ENCODE peak calls at places on chromosomes 2 and 18, in five cellular contexts. One of them, this sample, is unnamed.

GRCh38 chr18:38047820-38048219 is 482.2 kb upstream of the CELF4 start:
- DNase-seq in RWPE2: no peak
- DNase-seq in right atrium auricular region: no peak
- DNase-seq in PC-9: no peak
- DNase-seq in adrenal gland: no peak
- DNase-seq in this sample: no peak

GRCh38 chr18:76823166-76823539 is 796 bp downstream of the ZNF236 start:
- DNase-seq in RWPE2: no peak
- DNase-seq in right atrium auricular region: no peak
- DNase-seq in PC-9: no peak
- DNase-seq in adrenal gland: no peak
- DNase-seq in this sample: no peak

GRCh38 chr2:95332036-95332435 is 34.9 kb downstream of the KCNIP3 start:
- DNase-seq in RWPE2: no peak
- DNase-seq in right atrium auricular region: no peak
- DNase-seq in PC-9: no peak
- DNase-seq in adrenal gland: no peak
- DNase-seq in this sample: no peak

GRCh38 chr18:74895686-74896085 is 298.0 kb downstream of the ZNF407 start:
- DNase-seq in RWPE2: no peak
- DNase-seq in right atrium auricular region: no peak
- DNase-seq in PC-9: no peak
- DNase-seq in adrenal gland: no peak
- DNase-seq in this sample: no peak

GRCh38 chr2:202588647-202589581 is 45.9 kb upstream of the FAM117B start:
- DNase-seq in RWPE2: no peak
- DNase-seq in right atrium auricular region: peak; percentile 79
- DNase-seq in PC-9: peak; percentile 36
- DNase-seq in adrenal gland: peak; percentile 83
- DNase-seq in this sample: peak; percentile 72

GRCh38 chr2:227630322-227630721 is 13.0 kb downstream of the SCYGR4 start:
- DNase-seq in RWPE2: no peak
- DNase-seq in right atrium auricular region: no peak
- DNase-seq in PC-9: no peak
- DNase-seq in adrenal gland: no peak
- DNase-seq in this sample: no peak

GRCh38 chr18:63311481-63312409 is 7.8 kb downstream of the BCL2 start:
- DNase-seq in RWPE2: no peak
- DNase-seq in right atrium auricular region: no peak
- DNase-seq in PC-9: no peak
- DNase-seq in adrenal gland: no peak
- DNase-seq in this sample: no peak

GRCh38 chr2:197184959-197185586 is 125.5 kb downstream of the ANKRD44 start:
- DNase-seq in RWPE2: no peak
- DNase-seq in right atrium auricular region: peak; percentile 88
- DNase-seq in PC-9: peak; percentile 29
- DNase-seq in adrenal gland: peak; percentile 99
- DNase-seq in this sample: peak; percentile 91

GRCh38 chr2:197209742-197210408 is 100.7 kb downstream of the ANKRD44 start:
- DNase-seq in RWPE2: no peak
- DNase-seq in right atrium auricular region: no peak
- DNase-seq in PC-9: peak; percentile 53
- DNase-seq in adrenal gland: no peak
- DNase-seq in this sample: no peak

GRCh38 chr2:211396815-211397214 is 840.4 kb downstream of the CPS1 start:
- DNase-seq in RWPE2: no peak
- DNase-seq in right atrium auricular region: no peak
- DNase-seq in PC-9: no peak
- DNase-seq in adrenal gland: no peak
- DNase-seq in this sample: no peak

GRCh38 chr2:133486706-133487305 is 81.5 kb downstream of the NCKAP5 start:
- DNase-seq in RWPE2: no peak
- DNase-seq in right atrium auricular region: no peak
- DNase-seq in PC-9: no peak
- DNase-seq in adrenal gland: no peak
- DNase-seq in this sample: no peak

GRCh38 chr2:73836141-73836943 is 7.6 kb downstream of the STAMBP start:
- DNase-seq in RWPE2: no peak
- DNase-seq in right atrium auricular region: no peak
- DNase-seq in PC-9: no peak
- DNase-seq in adrenal gland: no peak
- DNase-seq in this sample: no peak

GRCh38 chr18:74518456-74519315 is 15.6 kb upstream of the CNDP1 start:
- DNase-seq in RWPE2: no peak
- DNase-seq in right atrium auricular region: no peak
- DNase-seq in PC-9: no peak
- DNase-seq in adrenal gland: no peak
- DNase-seq in this sample: no peak

GRCh38 chr2:3108105-3108504 is 269.5 kb downstream of the EIPR1 start:
- DNase-seq in RWPE2: no peak
- DNase-seq in right atrium auricular region: peak; percentile 38
- DNase-seq in PC-9: no peak
- DNase-seq in adrenal gland: no peak
- DNase-seq in this sample: no peak

GRCh38 chr2:63023444-63023843 is 27.2 kb upstream of the OTX1 start:
- DNase-seq in RWPE2: no peak
- DNase-seq in right atrium auricular region: no peak
- DNase-seq in PC-9: no peak
- DNase-seq in adrenal gland: no peak
- DNase-seq in this sample: no peak

GRCh38 chr2:237744270-237744612 is 54.3 kb upstream of the RBM44 start:
- DNase-seq in RWPE2: no peak
- DNase-seq in right atrium auricular region: no peak
- DNase-seq in PC-9: no peak
- DNase-seq in adrenal gland: no peak
- DNase-seq in this sample: no peak
- H3K27ac ChIP-seq in RWPE2: peak overlapping the region; percentile 30
- H3K27ac ChIP-seq in right atrium auricular region: peak overlapping the region; percentile 44
- H3K27ac ChIP-seq in PC-9: peak overlapping the region; percentile 66
- H3K27ac ChIP-seq in adrenal gland: no peak overlapping the region
- H3K27ac ChIP-seq in this sample: no peak overlapping the region

DNA sequence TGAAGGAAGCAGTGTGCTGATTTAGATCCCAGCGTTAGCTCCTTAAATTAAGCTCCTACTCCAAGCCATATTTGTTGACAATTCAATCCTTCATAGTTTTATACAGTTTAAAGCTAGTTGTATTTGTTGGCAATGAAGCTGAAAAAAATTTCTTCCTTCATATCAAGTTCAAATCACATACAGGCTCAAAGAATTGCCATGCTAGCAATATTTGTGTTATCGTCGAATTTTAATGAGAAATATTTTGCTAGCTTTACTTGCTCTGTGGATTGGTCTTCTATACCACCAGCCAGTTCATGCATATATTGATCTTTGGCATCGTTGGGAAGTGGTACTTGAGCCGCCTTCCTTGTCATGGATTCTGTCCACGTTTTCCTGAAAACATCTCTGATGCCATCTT is 204.6 kb upstream of the HDAC4 start:
- DNase-seq in RWPE2: no peak
- DNase-seq in right atrium auricular region: no peak
- DNase-seq in PC-9: no peak
- DNase-seq in adrenal gland: no peak
- DNase-seq in this sample: no peak
- H3K9me3 ChIP-seq in RWPE2: peaks cover 4% of the 10 kb centered on the region
- H3K9me3 ChIP-seq in right atrium auricular region: no peaks in the 10 kb centered on the region
- H3K9me3 ChIP-seq in PC-9: no peaks in the 10 kb centered on the region
- H3K9me3 ChIP-seq in adrenal gland: no peaks in the 10 kb centered on the region
- H3K9me3 ChIP-seq in this sample: no peaks in the 10 kb centered on the region

GRCh38 chr2:215020283-215020682 is 118.1 kb downstream of the ABCA12 start:
- DNase-seq in RWPE2: no peak
- DNase-seq in right atrium auricular region: no peak
- DNase-seq in PC-9: no peak
- DNase-seq in adrenal gland: no peak
- DNase-seq in this sample: no peak

GRCh38 chr2:215019521-215020145 is 118.8 kb downstream of the ABCA12 start:
- DNase-seq in RWPE2: no peak
- DNase-seq in right atrium auricular region: no peak
- DNase-seq in PC-9: no peak
- DNase-seq in adrenal gland: no peak
- DNase-seq in this sample: no peak

GRCh38 chr2:215019085-215019484 is 119.3 kb downstream of the ABCA12 start:
- DNase-seq in RWPE2: no peak
- DNase-seq in right atrium auricular region: no peak
- DNase-seq in PC-9: no peak
- DNase-seq in adrenal gland: no peak
- DNase-seq in this sample: no peak

GRCh38 chr2:215027775-215028174 is 110.7 kb downstream of the ABCA12 start:
- DNase-seq in RWPE2: no peak
- DNase-seq in right atrium auricular region: no peak
- DNase-seq in PC-9: no peak
- DNase-seq in adrenal gland: no peak
- DNase-seq in this sample: no peak

GRCh38 chr2:215022418-215022817 is 116.0 kb downstream of the ABCA12 start:
- DNase-seq in RWPE2: no peak
- DNase-seq in right atrium auricular region: no peak
- DNase-seq in PC-9: no peak
- DNase-seq in adrenal gland: no peak
- DNase-seq in this sample: no peak
- H3K4me1 ChIP-seq in RWPE2: no peaks in the 10 kb centered on the region
- H3K4me1 ChIP-seq in right atrium auricular region: no peaks in the 10 kb centered on the region
- H3K4me1 ChIP-seq in PC-9: no peaks in the 10 kb centered on the region
- H3K4me1 ChIP-seq in adrenal gland: no peaks in the 10 kb centered on the region
- H3K4me1 ChIP-seq in this sample: no peaks in the 10 kb centered on the region

DNA sequence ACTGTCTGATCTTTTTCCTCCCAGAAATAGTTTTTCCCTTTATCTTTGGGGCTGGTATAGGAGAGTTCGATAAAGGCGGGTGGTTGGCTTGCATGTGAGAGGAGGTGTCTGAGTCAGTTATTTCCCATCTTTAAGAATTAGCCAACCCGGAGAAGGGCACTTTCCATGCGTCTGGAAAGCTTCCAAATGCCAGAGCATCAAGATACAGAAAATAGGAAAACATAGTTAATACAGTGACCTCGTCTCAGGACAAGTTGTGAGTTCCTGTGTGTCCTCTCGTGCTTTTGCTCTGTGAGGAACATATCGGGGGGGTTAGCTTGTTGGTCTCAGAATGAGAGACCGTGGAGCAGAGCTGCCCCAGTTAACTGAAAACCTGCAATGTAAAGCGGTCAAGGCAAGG is 18.7 kb upstream of the PUM2 start:
- DNase-seq in RWPE2: no peak
- DNase-seq in right atrium auricular region: no peak
- DNase-seq in PC-9: no peak
- DNase-seq in adrenal gland: peak; percentile 75
- DNase-seq in this sample: no peak
- H3K27ac ChIP-seq in RWPE2: peak overlapping the region; percentile 48
- H3K27ac ChIP-seq in right atrium auricular region: no peak overlapping the region
- H3K27ac ChIP-seq in PC-9: no peak overlapping the region
- H3K27ac ChIP-seq in adrenal gland: peak overlapping the region; percentile 14
- H3K27ac ChIP-seq in this sample: no peak overlapping the region

GRCh38 chr18:9494778-9495302 is 19.5 kb downstream of the RALBP1 start:
- DNase-seq in RWPE2: no peak
- DNase-seq in right atrium auricular region: no peak
- DNase-seq in PC-9: no peak
- DNase-seq in adrenal gland: no peak
- DNase-seq in this sample: no peak
- H3K9me3 ChIP-seq in RWPE2: no peaks in the 10 kb centered on the region
- H3K9me3 ChIP-seq in right atrium auricular region: no peaks in the 10 kb centered on the region
- H3K9me3 ChIP-seq in PC-9: no peaks in the 10 kb centered on the region
- H3K9me3 ChIP-seq in adrenal gland: no peaks in the 10 kb centered on the region
- H3K9me3 ChIP-seq in this sample: no peaks in the 10 kb centered on the region

DNA sequence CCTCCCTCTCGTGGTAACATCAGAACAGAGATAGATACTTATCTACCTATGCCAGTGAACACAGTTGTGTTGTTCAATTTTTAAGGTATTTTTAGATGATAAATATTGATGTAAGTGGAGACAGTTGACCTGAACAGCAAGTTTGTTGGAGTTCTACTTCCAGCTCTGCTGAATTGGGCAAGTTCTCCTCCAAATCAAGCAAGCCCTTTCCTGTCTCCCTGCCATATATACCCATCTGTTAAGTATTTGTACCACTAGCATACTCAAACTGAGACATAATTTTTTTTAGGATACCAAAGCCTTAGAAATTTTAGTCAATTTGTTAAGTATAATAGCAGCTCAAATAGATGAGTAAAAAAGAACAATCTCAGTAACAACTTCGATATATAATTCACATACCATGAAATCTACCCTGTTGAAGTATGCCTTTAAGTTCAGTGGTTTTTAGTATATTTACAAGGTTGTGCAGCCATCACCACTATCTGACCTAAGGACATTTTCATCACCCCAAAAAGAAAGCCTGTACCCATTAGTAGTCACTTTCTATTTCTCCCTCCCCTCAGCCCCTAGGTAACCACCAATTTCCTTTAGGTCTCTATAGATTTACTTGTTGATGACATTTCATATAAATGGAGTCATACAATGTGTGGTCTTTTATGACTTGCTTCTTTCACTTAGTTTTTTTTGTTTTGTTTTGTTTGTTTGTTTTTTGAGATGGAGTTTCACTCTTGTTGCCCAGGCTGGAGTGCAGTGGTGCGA is 61.8 kb downstream of the COX7A2L start:
- DNase-seq in RWPE2: no peak
- DNase-seq in right atrium auricular region: no peak
- DNase-seq in PC-9: no peak
- DNase-seq in adrenal gland: no peak
- DNase-seq in this sample: no peak
- H3K4me1 ChIP-seq in RWPE2: no peaks in the 10 kb centered on the region
- H3K4me1 ChIP-seq in right atrium auricular region: no peaks in the 10 kb centered on the region
- H3K4me1 ChIP-seq in PC-9: no peaks in the 10 kb centered on the region
- H3K4me1 ChIP-seq in adrenal gland: peaks cover 9% of the 10 kb centered on the region
- H3K4me1 ChIP-seq in this sample: no peaks in the 10 kb centered on the region

DNA sequence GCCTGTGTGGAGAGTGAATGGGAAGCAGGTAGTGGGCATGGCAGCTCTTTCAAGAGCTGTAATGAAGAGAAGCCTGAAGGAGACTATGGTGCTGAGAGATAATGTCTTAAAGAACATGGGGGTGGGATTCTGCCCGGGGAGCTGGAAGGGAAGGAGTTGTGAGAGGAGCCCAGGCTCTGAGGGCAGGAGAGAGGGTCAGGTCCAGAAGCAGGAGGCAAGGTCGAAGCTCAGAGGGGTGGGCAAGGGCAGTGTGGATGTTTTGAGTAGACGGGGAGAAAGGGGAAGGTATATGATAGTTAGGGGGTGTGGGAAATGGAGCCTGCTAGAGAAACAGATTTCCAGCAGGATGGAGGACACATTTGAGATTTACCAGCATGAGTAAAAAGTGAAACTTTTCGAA is 2.1 kb downstream of the CAPN10 start:
- DNase-seq in RWPE2: peak; percentile 14
- DNase-seq in right atrium auricular region: no peak
- DNase-seq in PC-9: no peak
- DNase-seq in adrenal gland: no peak
- DNase-seq in this sample: peak; percentile 9
- H3K27ac ChIP-seq in RWPE2: no peak overlapping the region
- H3K27ac ChIP-seq in right atrium auricular region: no peak overlapping the region
- H3K27ac ChIP-seq in PC-9: no peak overlapping the region
- H3K27ac ChIP-seq in adrenal gland: no peak overlapping the region
- H3K27ac ChIP-seq in this sample: no peak overlapping the region

This sample was measured in right cardiac atrium.